ENCODE peak calls at places on chromosome 5, in six cellular contexts. F is stomach; Y is CD8-positive, alpha-beta T cell; C is A549; S is lower leg skin; T is RWPE1. W is an unnamed sample.

GRCh38 chr5:133322743-133323142 is 270.9 kb downstream of the HSPA4 start:
- DNase-seq in F (no peak), Y (no peak), C (no peak), S (no peak), T (no peak), W (no peak)

GRCh38 chr5:123429993-123430392 is 6.8 kb upstream of the CEP120 start:
- DNase-seq in F (no peak), Y (no peak), C (peak), S (peak), T (peak), W (no peak)

GRCh38 chr5:107388111-107388861 is 282.5 kb downstream of the EFNA5 start:
- DNase-seq in F (no peak), Y (no peak), C (peak), S (no peak), T (peak), W (no peak)

GRCh38 chr5:72837524-72838096 is 21.1 kb downstream of the TNPO1 start:
- DNase-seq in F (no peak), Y (no peak), C (peak), S (no peak), T (no peak), W (no peak)

GRCh38 chr5:127936439-127936972 is 147.1 kb upstream of the SLC12A2 start:
- DNase-seq in F (no peak), Y (peak), C (no peak), S (no peak), T (no peak), W (no peak)

GRCh38 chr5:55865831-55866230 is 14.7 kb downstream of the IL31RA start:
- DNase-seq in F (no peak), Y (no peak), C (no peak), S (no peak), T (no peak), W (no peak)

GRCh38 chr5:56479701-56480304 is 246.7 kb upstream of the ANKRD55 start:
- DNase-seq in F (no peak), Y (no peak), C (no peak), S (no peak), T (no peak), W (no peak)

GRCh38 chr5:149853019-149853648 is 91.5 kb downstream of the PDE6A start:
- DNase-seq in F (peak), Y (no peak), C (peak), S (peak), T (peak), W (peak)

GRCh38 chr5:141382469-141383294 is at the start of gene PCDHGA7:
- DNase-seq in F (no peak), Y (no peak), C (peak), S (no peak), T (peak), W (no peak)

GRCh38 chr5:143887901-143888648 is 76.1 kb downstream of the HMHB1 start:
- DNase-seq in F (no peak), Y (no peak), C (peak), S (no peak), T (no peak), W (no peak)

GRCh38 chr5:2509527-2509926 is 241.9 kb downstream of the IRX2 start:
- DNase-seq in F (no peak), Y (no peak), C (no peak), S (no peak), T (no peak), W (no peak)

GRCh38 chr5:176648467-176649194 is 1.3 kb downstream of the TSPAN17 start:
- DNase-seq in F (no peak), Y (peak), C (no peak), S (no peak), T (no peak), W (no peak)

GRCh38 chr5:176646707-176647029 is 616 bp upstream of the TSPAN17 start:
- DNase-seq in F (no peak), Y (no peak), C (no peak), S (no peak), T (no peak), W (no peak)

GRCh38 chr5:176647870-176648466 is 684 bp downstream of the TSPAN17 start:
- DNase-seq in F (peak), Y (peak), C (no peak), S (peak), T (peak), W (peak)

GRCh38 chr5:176646049-176646706 is 1.1 kb upstream of the TSPAN17 start:
- DNase-seq in F (no peak), Y (peak), C (no peak), S (no peak), T (no peak), W (no peak)

GRCh38 chr5:176647030-176647869 is at the start of gene TSPAN17:
- DNase-seq in F (peak), Y (peak), C (peak), S (peak), T (peak), W (peak)
- TF ChIP-seq CTCF in F (peak), Y (no peak), C (peak), S (no peak), T (no peak), W (no peak)

DNA sequence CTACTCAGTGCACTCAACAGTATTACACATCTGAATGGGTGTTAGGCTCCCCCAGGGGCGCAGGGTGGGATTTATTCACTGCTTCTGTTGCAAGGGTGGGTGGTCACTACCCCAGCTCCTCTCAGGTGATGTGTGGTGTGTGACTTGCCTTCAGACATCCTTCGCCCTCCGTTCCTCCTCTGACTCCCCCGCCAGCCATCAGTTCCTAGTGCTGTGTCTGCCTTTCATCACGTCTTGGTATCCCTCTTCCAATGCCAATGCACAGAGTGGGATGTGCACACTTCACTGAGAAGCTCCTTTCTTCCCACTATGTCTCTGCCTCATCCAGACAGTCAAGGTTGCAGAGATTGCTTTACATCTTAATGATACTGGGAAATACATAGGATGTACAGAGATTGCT is 79.4 kb downstream of the SLIT3 start:
- DNase-seq in F (no peak), Y (no peak), C (no peak), S (no peak), T (no peak), W (no peak)
- TF ChIP-seq CTCF in F (no peak), Y (no peak), C (no peak), S (no peak), T (no peak), W (no peak)

GRCh38 chr5:177487144-177487543 is 10.3 kb downstream of the PDLIM7 start:
- DNase-seq in F (no peak), Y (no peak), C (no peak), S (no peak), T (no peak), W (no peak)

GRCh38 chr5:177490311-177490991 is 7.0 kb downstream of the PDLIM7 start:
- DNase-seq in F (no peak), Y (no peak), C (no peak), S (no peak), T (no peak), W (no peak)

GRCh38 chr5:177490992-177491391 is 6.4 kb downstream of the PDLIM7 start:
- DNase-seq in F (no peak), Y (no peak), C (no peak), S (no peak), T (no peak), W (no peak)

GRCh38 chr5:177487975-177488374 is 9.4 kb downstream of the PDLIM7 start:
- DNase-seq in F (no peak), Y (no peak), C (no peak), S (no peak), T (no peak), W (no peak)

DNA sequence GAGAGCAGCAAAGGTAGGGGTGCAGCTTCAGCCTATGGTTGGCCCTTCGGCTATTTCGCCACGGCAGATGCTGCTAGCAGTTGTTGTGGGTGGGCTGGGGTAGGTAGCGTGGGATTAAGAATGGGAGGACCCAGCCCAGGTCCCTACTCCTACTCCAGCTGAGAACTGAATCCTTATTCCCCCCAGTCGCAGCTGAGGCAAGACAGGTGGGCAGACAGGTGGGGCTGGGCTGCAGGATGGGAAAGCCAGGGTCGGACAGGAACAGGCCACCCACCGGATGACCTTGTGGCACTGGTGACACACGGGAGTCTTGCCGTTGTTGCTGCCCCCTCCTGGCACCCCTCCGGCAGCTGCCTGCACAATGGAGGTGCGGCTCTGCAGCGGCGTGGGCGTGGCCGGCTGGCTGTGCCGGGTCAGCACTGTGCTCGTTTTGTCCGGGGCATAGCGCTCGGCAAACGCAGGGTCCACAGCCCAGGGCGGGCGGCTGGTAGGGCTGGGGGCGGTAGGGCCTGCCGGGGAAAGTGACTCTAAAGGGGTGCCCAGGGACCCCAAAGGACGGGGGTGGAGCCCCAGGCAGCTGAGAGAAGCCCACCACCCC is 8.2 kb downstream of the PDLIM7 start:
- DNase-seq in F (peak), Y (no peak), C (peak), S (no peak), T (no peak), W (no peak)
- TF ChIP-seq CTCF in F (no peak), Y (no peak), C (no peak), S (no peak), T (no peak), W (no peak)

GRCh38 chr5:33299621-33300208 is 141.1 kb upstream of the TARS1 start:
- DNase-seq in F (no peak), Y (no peak), C (peak), S (no peak), T (peak), W (no peak)
- TF ChIP-seq CTCF in F (peak), Y (no peak), C (peak), S (no peak), T (peak), W (no peak)

DNA sequence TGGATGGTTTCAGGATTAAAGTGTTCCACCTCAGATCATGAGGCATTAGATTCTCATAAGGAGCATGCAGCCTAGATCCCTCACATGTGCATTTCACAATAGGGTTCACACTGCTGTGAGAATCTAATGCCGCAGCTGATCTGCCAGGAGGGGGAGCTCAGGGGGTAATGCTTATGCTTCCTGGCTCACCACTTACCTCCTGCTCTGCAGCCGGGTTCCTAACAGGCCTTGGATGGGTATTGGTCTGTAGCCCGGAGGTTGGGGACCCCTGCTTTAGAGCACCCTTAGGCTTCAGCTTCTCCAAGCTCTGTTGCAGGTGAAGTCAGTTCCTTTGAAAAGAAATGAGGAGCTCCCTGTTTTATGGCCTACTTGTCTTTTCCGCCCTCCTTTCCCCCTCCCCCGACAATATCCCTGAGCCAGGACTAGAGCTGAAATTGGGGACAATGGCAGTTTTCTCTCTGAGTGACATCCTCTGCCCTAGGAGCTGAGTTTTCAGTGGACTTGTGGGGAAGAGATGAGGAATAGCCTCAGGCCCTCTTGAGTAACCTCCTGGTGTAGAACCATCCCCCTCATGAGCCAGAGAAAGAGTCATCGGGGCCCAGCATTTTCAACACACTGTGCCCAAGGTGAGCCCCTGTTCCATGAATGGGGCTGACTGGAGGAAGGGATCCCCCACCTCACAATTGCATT is 16.2 kb upstream of the MAT2B start:
- DNase-seq in F (no peak), Y (peak), C (peak), S (no peak), T (no peak), W (no peak)
- TF ChIP-seq CTCF in F (no peak), Y (no peak), C (no peak), S (no peak), T (no peak), W (no peak)

GRCh38 chr5:76602094-76602726 is 21.0 kb downstream of the F2RL2 start:
- DNase-seq in F (no peak), Y (no peak), C (peak), S (no peak), T (no peak), W (no peak)
- TF ChIP-seq CTCF in F (no peak), Y (no peak), C (peak), S (no peak), T (no peak), W (no peak)

GRCh38 chr5:98454904-98455303 is 318.6 kb upstream of the RGMB start:
- DNase-seq in F (no peak), Y (no peak), C (peak), S (no peak), T (peak), W (no peak)
- TF ChIP-seq CTCF in F (no peak), Y (no peak), C (peak), S (no peak), T (no peak), W (no peak)

W was measured in omental fat pad.